ENCODE peak calls at places on chromosomes 16 and 17, in six cellular contexts. Y is natural killer cell; K is HepG2; X is CD8-positive, alpha-beta T cell; C is AG10803; Q is HFFc6. V is an unnamed sample.

GRCh38 chr17:27282054-27282501 is 11.8 kb upstream of the WSB1 start:
- DNase-seq in Y (no peak), X (no peak), C (peak), K (no peak), Q (peak), V (no peak)

GRCh38 chr17:34654276-34654675 is 74.9 kb downstream of the TMEM132E start:
- DNase-seq in Q (no peak), K (no peak), C (no peak), Y (no peak), X (no peak), V (no peak)

GRCh38 chr17:60923000-60923399 is 245.3 kb downstream of the BCAS3 start:
- DNase-seq in K (no peak), Y (no peak), X (no peak), C (no peak), Q (no peak), V (no peak)

GRCh38 chr17:66633322-66633965 is 201.5 kb upstream of the CACNG5 start:
- DNase-seq in Y (no peak), C (peak), X (no peak), Q (no peak), K (no peak), V (no peak)

GRCh38 chr16:11431915-11432465 is 86.7 kb downstream of the RMI2 start:
- DNase-seq in K (peak), C (peak), X (no peak), Q (no peak), Y (no peak), V (no peak)

GRCh38 chr16:10577305-10578202 is 2.8 kb downstream of the EMP2 start:
- DNase-seq in X (no peak), K (no peak), Y (no peak), C (peak), Q (peak), V (no peak)

GRCh38 chr16:72406390-72406789 is 234.4 kb upstream of the PMFBP1 start:
- DNase-seq in Y (no peak), C (no peak), Q (no peak), X (no peak), K (no peak), V (no peak)

GRCh38 chr17:12719948-12720347 is 54.3 kb downstream of the MYOCD start:
- DNase-seq in Y (no peak), X (no peak), K (no peak), Q (no peak), C (no peak), V (no peak)

GRCh38 chr16:72908362-72908838 is 139.5 kb downstream of the ZFHX3 start:
- DNase-seq in Q (no peak), K (no peak), Y (no peak), X (no peak), C (no peak), V (no peak)

GRCh38 chr16:65319621-65320231 is 197.9 kb upstream of the CDH11 start:
- DNase-seq in K (no peak), X (no peak), Q (no peak), Y (no peak), C (no peak), V (no peak)

GRCh38 chr17:32927724-32928526 is at the start of gene TMEM98:
- DNase-seq in X (no peak), Y (no peak), Q (no peak), K (no peak), C (peak), V (peak)

GRCh38 chr17:6823011-6823442 is 8.5 kb downstream of the TEKT1 start:
- DNase-seq in K (no peak), Y (no peak), Q (peak), C (peak), X (no peak), V (no peak)

GRCh38 chr17:66255112-66255511 is 25.9 kb upstream of the APOH start:
- DNase-seq in Q (peak), Y (no peak), X (no peak), C (peak), K (peak), V (no peak)

DNA sequence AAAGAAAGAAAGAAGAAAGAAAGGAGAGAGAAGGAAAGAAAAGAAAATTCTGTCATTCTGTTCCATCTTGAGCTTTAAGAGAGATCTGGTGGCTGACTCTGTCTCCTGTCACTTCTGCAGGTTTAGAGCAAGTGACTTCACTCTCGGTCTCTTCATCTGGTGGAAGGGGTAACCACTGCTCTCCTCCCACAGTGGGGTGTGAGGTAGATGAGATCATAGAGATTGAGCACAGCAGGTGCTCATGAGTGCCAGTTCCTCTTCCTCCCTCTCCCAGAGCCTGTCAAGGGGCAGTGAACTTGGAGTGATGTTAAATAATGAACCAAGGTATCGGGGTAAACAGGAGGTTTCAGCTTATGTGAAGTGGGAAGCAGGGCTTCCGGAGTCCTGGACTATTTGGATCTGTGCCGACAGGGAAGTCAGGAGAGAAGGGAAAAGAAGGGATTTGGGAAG is 47.7 kb downstream of the BEAN1 start:
- DNase-seq in X (no peak), C (no peak), K (no peak), Q (no peak), Y (no peak), V (no peak)
- TF ChIP-seq CTCF in X (no peak), C (no peak), K (no peak), Q (no peak), Y (no peak), V (no peak)

DNA sequence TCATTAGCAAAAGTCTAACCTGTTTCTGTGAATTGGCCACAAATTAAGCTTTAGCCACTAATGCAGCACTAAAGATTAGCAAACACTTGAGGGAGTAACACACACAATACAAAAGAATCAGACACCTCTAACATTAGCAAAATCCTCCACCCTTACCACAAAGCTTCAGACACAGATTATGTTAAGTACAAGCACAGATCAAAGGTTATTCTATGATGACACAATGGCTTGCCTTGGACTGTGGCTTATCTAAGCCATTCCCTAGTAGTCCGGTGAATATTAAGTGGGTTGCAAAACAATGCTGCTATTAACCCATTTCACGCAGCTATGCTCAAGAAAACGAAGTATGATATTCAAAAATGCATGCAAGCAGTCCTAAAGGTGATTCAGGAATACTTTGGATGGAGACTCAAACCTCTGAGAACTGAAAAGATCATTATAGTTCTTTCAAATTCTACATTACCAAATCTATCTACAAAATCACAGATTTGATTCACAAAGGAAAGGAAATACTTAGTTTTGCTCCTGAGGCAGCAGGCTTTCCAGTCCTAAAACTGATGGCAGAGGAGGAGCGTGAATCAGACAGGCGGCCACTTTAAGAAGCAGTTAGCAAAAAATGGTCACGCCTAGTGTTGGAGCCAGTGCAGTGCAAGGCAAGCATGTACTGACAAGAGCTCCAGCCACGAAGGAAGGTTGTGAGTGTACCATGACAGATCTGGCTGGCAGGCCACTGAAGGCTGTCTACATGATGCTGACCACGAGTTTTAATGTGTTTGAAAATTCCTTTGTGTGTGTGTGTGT is 67.2 kb downstream of the PARN start:
- DNase-seq in K (peak), Y (no peak), C (peak), X (no peak), Q (no peak), V (no peak)
- TF ChIP-seq CTCF in K (peak), Y (no peak), C (peak), X (no peak), Q (no peak), V (peak)

GRCh38 chr17:42527932-42528331 is 8.1 kb upstream of the NAGLU start:
- DNase-seq in Q (no peak), C (no peak), X (no peak), Y (no peak), K (peak), V (peak)

GRCh38 chr17:42529054-42529453 is 7.0 kb upstream of the NAGLU start:
- DNase-seq in Q (no peak), K (no peak), C (no peak), Y (no peak), X (no peak), V (peak)

GRCh38 chr17:42530952-42531454 is 5.0 kb upstream of the NAGLU start:
- DNase-seq in K (peak), Q (no peak), C (no peak), Y (no peak), X (no peak), V (peak)

GRCh38 chr17:42535400-42536047 is 517 bp upstream of the NAGLU start:
- DNase-seq in X (no peak), Y (no peak), K (no peak), C (no peak), Q (no peak), V (peak)

DNA sequence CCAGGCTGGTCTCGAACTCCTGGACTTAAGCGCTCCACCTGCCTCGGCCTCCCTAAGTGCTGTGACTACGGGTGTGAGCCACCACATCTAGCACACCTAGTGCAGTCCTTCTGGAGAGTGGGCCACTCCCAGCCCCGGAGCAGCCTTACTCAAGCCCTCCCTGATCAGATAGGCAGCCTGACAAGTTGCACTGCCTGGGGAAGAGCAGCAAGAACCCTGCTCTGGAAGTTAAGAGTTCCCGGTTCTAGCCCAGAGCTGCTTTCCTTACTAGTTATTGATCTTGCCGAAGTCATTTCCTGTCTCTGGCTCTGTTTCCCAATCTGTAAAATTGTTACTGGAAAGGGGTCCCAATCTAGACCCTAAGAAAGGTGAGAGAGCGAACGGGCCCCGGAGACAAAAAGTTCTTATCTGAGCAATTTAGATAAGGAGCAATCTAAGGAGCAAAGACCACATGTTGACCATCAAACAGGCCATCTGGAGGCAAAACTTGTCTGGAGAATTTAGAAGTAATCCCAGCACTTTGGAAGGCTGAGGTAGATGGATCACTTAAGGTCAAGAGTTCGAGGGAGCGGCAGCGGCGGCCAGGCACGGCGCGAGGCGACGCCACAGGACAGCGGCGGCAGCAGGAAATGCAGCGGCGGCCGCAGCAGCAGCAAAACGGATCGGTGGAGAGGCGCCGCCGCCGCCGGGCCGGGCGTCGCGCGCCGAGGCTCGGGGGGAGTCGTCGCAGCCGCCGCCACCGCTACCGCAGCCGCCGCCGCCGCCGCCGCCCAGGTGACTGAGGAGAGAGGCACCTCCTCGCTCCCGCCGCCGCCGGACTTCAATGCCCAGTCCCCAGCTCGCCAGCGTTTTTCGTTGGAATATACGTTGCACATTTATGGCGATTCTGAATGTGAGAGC is 4.3 kb upstream of the NAGLU start:
- DNase-seq in C (peak), Y (peak), X (no peak), Q (peak), K (peak), V (peak)
- TF ChIP-seq CTCF in C (peak), Y (peak), X (no peak), Q (peak), K (peak), V (peak)

GRCh38 chr17:2860045-2860444 is 63.8 kb downstream of the RAP1GAP2 start:
- DNase-seq in Y (no peak), K (no peak), C (no peak), X (no peak), Q (no peak), V (no peak)
- TF ChIP-seq CTCF in Y (no peak), K (no peak), C (no peak), X (no peak), Q (no peak), V (no peak)

DNA sequence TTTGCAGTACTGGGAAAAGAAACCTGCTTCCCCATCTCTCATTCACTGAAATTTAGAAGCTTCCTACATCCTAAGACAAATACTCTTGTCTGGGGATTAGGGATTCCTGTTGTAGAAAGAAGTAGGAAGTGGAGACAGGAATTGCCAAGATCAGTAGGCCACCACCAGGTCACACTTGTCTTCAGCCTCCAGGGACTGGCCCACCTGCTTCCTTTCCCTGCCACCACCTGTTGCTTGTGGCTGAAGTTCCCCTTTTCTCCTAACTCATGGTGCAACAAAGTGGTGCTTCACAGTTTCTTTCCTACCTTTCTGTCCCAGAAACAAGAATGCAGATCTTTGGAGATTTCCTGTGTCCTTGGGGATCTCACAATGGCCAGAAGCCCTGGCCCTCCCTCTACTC is 82.4 kb downstream of the WNT3 start:
- DNase-seq in K (no peak), Q (no peak), X (no peak), C (no peak), Y (no peak), V (no peak)
- TF ChIP-seq CTCF in K (no peak), Q (no peak), X (no peak), C (no peak), Y (no peak), V (no peak)

GRCh38 chr16:70508752-70509151 is 14.6 kb downstream of the COG4 start:
- DNase-seq in X (no peak), C (no peak), K (no peak), Y (no peak), Q (no peak), V (no peak)
- TF ChIP-seq CTCF in X (no peak), C (no peak), K (peak), Y (no peak), Q (peak), V (no peak)

GRCh38 chr16:70678898-70679652 is 6.8 kb downstream of the MTSS2 start:
- DNase-seq in Y (no peak), C (no peak), K (no peak), Q (no peak), X (no peak), V (peak)

GRCh38 chr16:70678121-70678897 is 7.5 kb downstream of the MTSS2 start:
- DNase-seq in X (no peak), Y (no peak), C (no peak), K (no peak), Q (no peak), V (no peak)

GRCh38 chr16:70681382-70682238 is 4.2 kb downstream of the MTSS2 start:
- DNase-seq in X (no peak), Q (no peak), K (peak), C (no peak), Y (no peak), V (peak)

GRCh38 chr16:70680495-70681381 is 5.1 kb downstream of the MTSS2 start:
- DNase-seq in X (no peak), Q (no peak), C (no peak), K (no peak), Y (no peak), V (peak)

DNA sequence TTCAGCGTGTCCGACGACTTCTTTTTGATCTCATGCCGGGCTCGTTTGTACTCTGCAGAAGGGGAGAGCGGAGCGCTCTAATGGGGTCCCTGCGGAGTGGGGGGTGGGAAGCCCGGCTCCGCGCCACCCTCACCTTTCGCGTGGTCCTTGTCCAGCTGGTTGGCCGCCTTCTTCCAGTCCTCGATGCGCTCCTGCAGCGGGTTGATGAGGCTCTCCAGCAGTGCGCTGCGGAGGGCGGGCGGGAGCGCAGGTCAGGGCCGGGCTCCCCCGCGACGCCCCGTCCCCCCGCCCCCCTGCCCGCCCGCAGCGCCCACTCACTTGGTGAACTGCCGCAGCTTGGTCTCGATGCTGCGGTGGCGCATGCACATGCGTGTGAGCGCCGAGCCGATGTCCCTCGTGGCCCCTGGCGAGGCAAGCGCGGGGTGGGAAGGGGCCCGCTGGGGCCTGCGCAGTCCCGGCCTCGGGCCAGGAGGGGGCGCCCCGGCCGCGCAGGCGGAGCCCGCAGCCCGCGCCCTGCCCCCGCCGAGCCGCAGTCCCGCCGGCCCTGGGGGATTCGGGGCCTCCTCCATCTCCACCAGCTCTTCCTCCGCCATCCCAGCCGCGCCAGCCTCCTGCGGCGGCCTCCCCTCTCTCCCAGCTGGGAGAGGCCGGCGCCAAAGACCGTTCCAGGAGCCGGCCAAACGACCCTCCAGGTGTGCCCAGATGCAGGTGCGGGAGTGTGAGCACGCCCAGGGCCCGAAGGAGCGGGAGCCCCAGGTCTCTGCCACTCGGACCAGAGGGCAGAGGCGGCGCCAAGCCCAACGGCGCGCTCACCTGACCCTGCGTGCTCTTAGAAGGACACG is 6.0 kb downstream of the MTSS2 start:
- DNase-seq in K (no peak), Y (no peak), C (no peak), X (no peak), Q (no peak), V (peak)
- TF ChIP-seq CTCF in K (peak), Y (no peak), C (no peak), X (peak), Q (peak), V (peak)

DNA sequence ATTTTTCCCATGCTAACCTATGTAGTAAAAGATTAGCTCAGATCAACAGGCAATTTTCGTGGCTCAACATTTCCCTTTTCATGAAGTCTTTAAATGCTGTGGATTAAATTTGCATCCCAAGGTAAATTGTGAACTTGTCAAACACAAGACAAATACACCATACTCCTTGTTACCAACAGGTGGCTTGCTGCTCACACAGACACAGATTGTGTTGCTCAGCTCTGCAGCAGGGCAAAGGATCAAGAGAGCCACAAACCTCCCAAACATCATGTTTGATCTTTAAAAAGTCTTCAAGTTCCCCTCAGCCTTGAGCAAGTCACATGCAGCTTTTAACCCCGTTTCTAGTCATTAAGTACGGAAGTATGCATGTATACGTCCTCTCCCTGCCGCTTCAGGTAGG is 119.6 kb upstream of the CNTNAP4 start:
- DNase-seq in K (no peak), Y (no peak), X (no peak), C (no peak), Q (no peak), V (no peak)
- TF ChIP-seq CTCF in K (no peak), Y (no peak), X (no peak), C (no peak), Q (no peak), V (peak)

V was measured in right lobe of liver.